ENCODE peak calls at places on chromosome 4, in nine cellular contexts. T is activated CD4-positive, alpha-beta T cell treated with anti-CD3 and anti-CD28 coated beads for 48 hours; W is esophagus squamous epithelium; Y is NCI-H2171 treated with DMSO at 0.1 percent for 48 hours; P is stimulated activated CD8-positive, alpha-beta memory T cell treated with anti-CD3 and anti-CD28 coated beads, Interleukin-7, amount 100 ng/mL, for 48 hours; A is NCI-H1436 treated with DMSO at 0.1 percent for 48 hours; M is NCI-H2081; U is HL-60; Q is SW480. V is an unnamed sample.

GRCh38 chr4:130563185-130563890 is 1467.4 kb downstream of the C4orf33 start:
- DNase-seq in A (no peak), T (no peak), U (no peak), Q (no peak), M (peak), Y (peak), P (no peak), W (no peak), V (peak)

GRCh38 chr4:77273412-77273811 is 116.4 kb downstream of the CCNG2 start:
- DNase-seq in P (no peak), Q (no peak), A (no peak), M (no peak), T (no peak), U (no peak), W (no peak), Y (no peak), V (no peak)

GRCh38 chr4:52701207-52701606 is 42.1 kb upstream of the USP46 start:
- DNase-seq in P (no peak), U (no peak), T (no peak), M (no peak), Q (no peak), Y (no peak), A (no peak), W (no peak), V (no peak)

GRCh38 chr4:2924765-2925301 is 38.4 kb downstream of the NOP14 start:
- DNase-seq in W (no peak), T (no peak), U (no peak), Q (no peak), M (no peak), Y (no peak), A (no peak), P (no peak), V (no peak)

GRCh38 chr4:188005561-188005960 is 10.0 kb downstream of the ZFP42 start:
- DNase-seq in A (no peak), M (no peak), T (no peak), P (no peak), Y (no peak), U (no peak), Q (no peak), W (no peak), V (no peak)

GRCh38 chr4:30953799-30954198 is 233.6 kb downstream of the PCDH7 start:
- DNase-seq in P (no peak), Y (no peak), M (no peak), U (no peak), Q (no peak), T (no peak), A (no peak), W (no peak), V (no peak)

GRCh38 chr4:152836936-152837335 is 57.2 kb downstream of the ARFIP1 start:
- DNase-seq in Y (no peak), U (no peak), M (no peak), W (no peak), T (no peak), Q (no peak), P (no peak), A (no peak), V (no peak)

GRCh38 chr4:45946699-45947098 is 177.2 kb downstream of the GABRG1 start:
- DNase-seq in M (no peak), W (no peak), A (no peak), U (no peak), T (no peak), P (no peak), Q (peak), Y (no peak), V (no peak)

GRCh38 chr4:100188829-100189228 is 1.4 kb downstream of the DDIT4L start:
- DNase-seq in T (no peak), A (no peak), P (no peak), U (no peak), Q (peak), W (no peak), M (no peak), Y (peak), V (no peak)

GRCh38 chr4:141713771-141714445 is 77.5 kb downstream of the IL15 start:
- DNase-seq in T (no peak), Q (peak), P (no peak), A (no peak), W (no peak), M (no peak), U (no peak), Y (no peak), V (peak)

GRCh38 chr4:92047209-92047877 is 256.4 kb upstream of the GRID2 start:
- DNase-seq in A (no peak), M (no peak), T (no peak), P (no peak), Q (no peak), Y (peak), W (no peak), U (no peak), V (no peak)

GRCh38 chr4:6221296-6221850 is 21.0 kb upstream of the JAKMIP1 start:
- DNase-seq in T (no peak), Q (no peak), P (no peak), A (no peak), U (no peak), Y (peak), W (no peak), M (peak), V (no peak)

GRCh38 chr4:176882201-176882600 is 89.5 kb upstream of the VEGFC start:
- DNase-seq in A (no peak), P (no peak), W (no peak), T (no peak), Q (no peak), Y (no peak), M (no peak), U (no peak), V (no peak)

GRCh38 chr4:159195400-159195799 is 92.5 kb downstream of the RAPGEF2 start:
- DNase-seq in Y (no peak), T (no peak), U (no peak), W (no peak), Q (no peak), P (no peak), A (no peak), M (no peak), V (no peak)

GRCh38 chr4:147019061-147019460 is 73.4 kb upstream of the TTC29 start:
- DNase-seq in A (no peak), Y (no peak), Q (peak), M (peak), P (no peak), W (no peak), U (peak), T (peak), V (peak)

GRCh38 chr4:38785901-38786402 is 3.2 kb upstream of the TLR10 start:
- DNase-seq in P (no peak), M (no peak), T (no peak), Q (no peak), Y (no peak), A (no peak), U (peak), W (no peak), V (no peak)

GRCh38 chr4:1872918-1873269 is 1.7 kb downstream of the NSD2 start:
- DNase-seq in A (no peak), Y (no peak), P (no peak), W (no peak), T (peak), M (no peak), Q (no peak), U (no peak), V (no peak)

GRCh38 chr4:78747328-78747946 is 28.7 kb upstream of the BMP2K start:
- DNase-seq in Q (no peak), M (no peak), A (no peak), U (no peak), W (no peak), Y (no peak), P (no peak), T (no peak), V (no peak)

GRCh38 chr4:42309571-42310260 is 87.6 kb upstream of the SHISA3 start:
- DNase-seq in U (no peak), Q (no peak), A (no peak), Y (no peak), W (no peak), T (no peak), P (no peak), M (no peak), V (no peak)

GRCh38 chr4:8393593-8394038 is 46.9 kb downstream of the ACOX3 start:
- DNase-seq in T (no peak), M (no peak), W (no peak), P (no peak), Q (no peak), U (no peak), A (no peak), Y (no peak), V (peak)

GRCh38 chr4:108292229-108292628 is 123.5 kb upstream of the LEF1 start:
- DNase-seq in A (no peak), Y (no peak), Q (no peak), U (no peak), M (no peak), W (no peak), P (no peak), T (no peak), V (no peak)

GRCh38 chr4:76781698-76782595 is 116.0 kb downstream of the SOWAHB start:
- DNase-seq in Q (peak), U (no peak), W (no peak), Y (no peak), T (no peak), A (no peak), M (no peak), P (no peak), V (peak)

GRCh38 chr4:124713213-124713592 is 671 bp upstream of the ANKRD50 start:
- DNase-seq in Y (peak), Q (peak), M (peak), U (no peak), T (peak), A (no peak), P (no peak), W (no peak), V (no peak)

GRCh38 chr4:112766422-112766821 is 129.5 kb downstream of the LARP7 start:
- DNase-seq in U (no peak), T (peak), P (no peak), Q (peak), A (no peak), W (no peak), Y (no peak), M (no peak), V (no peak)

GRCh38 chr4:38621004-38621684 is 42.9 kb upstream of the KLF3 start:
- DNase-seq in Q (peak), P (no peak), Y (peak), U (peak), T (no peak), W (no peak), M (no peak), A (peak), V (peak)

GRCh38 chr4:35934370-35934981 is 309.8 kb downstream of the ARAP2 start:
- DNase-seq in A (no peak), M (peak), T (no peak), P (no peak), Q (peak), W (no peak), Y (peak), U (no peak), V (peak)

V was measured in Caki2.